ENCODE peak calls at places on chromosomes 5 and 9, in eight cellular contexts. M is heart left ventricle, Q is K562, H is psoas muscle, Z is neuronal stem cell, G is lower lobe of right lung, P is neural progenitor cell, A is heart right ventricle. C is an unnamed sample.
A peak's percentile ranks its signal among the peaks of the same experiment; 100 is the strongest.

GRCh38 chr9:764105-764524 is 77.4 kb upstream of the DMRT1 start:
- DNase-seq in M (peak; percentile 72), Q (peak; percentile 48), H (peak; percentile 41), Z (peak; percentile 42), G (peak; percentile 63), P (peak; percentile 83), A (peak; percentile 74), C (no peak)

GRCh38 chr9:69466151-69466550 is 141.1 kb downstream of the ENTREP1 start:
- DNase-seq in M (no peak), Q (no peak), H (no peak), Z (no peak), G (no peak), P (no peak), A (no peak), C (no peak)

GRCh38 chr5:160289721-160290120 is 22.6 kb downstream of the CCNJL start:
- DNase-seq in M (no peak), Q (no peak), H (no peak), Z (no peak), G (peak; percentile 79), P (no peak), A (no peak), C (no peak)

GRCh38 chr5:4627887-4628286 is 512.2 kb upstream of the ADAMTS16 start:
- DNase-seq in M (no peak), Q (no peak), H (no peak), Z (no peak), G (no peak), P (no peak), A (no peak), C (no peak)

GRCh38 chr9:13568851-13569618 is 289.5 kb upstream of the MPDZ start:
- DNase-seq in M (peak; percentile 55), Q (no peak), H (peak; percentile 15), Z (no peak), G (no peak), P (peak; percentile 31), A (peak; percentile 13), C (peak; percentile 73)

GRCh38 chr9:129458155-129458661 is 162.7 kb downstream of the C9orf50 start:
- DNase-seq in M (no peak), Q (no peak), H (no peak), Z (no peak), G (peak; percentile 59), P (no peak), A (peak; percentile 45), C (peak; percentile 43)

GRCh38 chr5:142864293-142865260 is 94.4 kb downstream of the ARHGAP26 start:
- DNase-seq in M (no peak), Q (no peak), H (no peak), Z (no peak), G (no peak), P (no peak), A (no peak), C (no peak)

GRCh38 chr5:138649775-138650174 is 74.6 kb upstream of the HSPA9 start:
- DNase-seq in M (no peak), Q (no peak), H (no peak), Z (no peak), G (no peak), P (no peak), A (no peak), C (no peak)

GRCh38 chr9:131020388-131020787 is 11.4 kb downstream of the LAMC3 start:
- DNase-seq in M (no peak), Q (peak; percentile 61), H (no peak), Z (no peak), G (no peak), P (no peak), A (no peak), C (no peak)

GRCh38 chr5:55694152-55694830 is 17.8 kb downstream of the SLC38A9 start:
- DNase-seq in M (no peak), Q (no peak), H (no peak), Z (peak; percentile 21), G (no peak), P (peak; percentile 42), A (no peak), C (no peak)

GRCh38 chr5:107513337-107514125 is 157.2 kb downstream of the EFNA5 start:
- DNase-seq in M (no peak), Q (no peak), H (no peak), Z (no peak), G (no peak), P (no peak), A (no peak), C (no peak)

GRCh38 chr9:37295796-37296195 is 126.7 kb upstream of the GRHPR start:
- DNase-seq in M (no peak), Q (peak; percentile 40), H (no peak), Z (no peak), G (no peak), P (no peak), A (no peak), C (no peak)

GRCh38 chr9:110332766-110333165 is 4.9 kb downstream of the TXNDC8 start:
- DNase-seq in M (no peak), Q (no peak), H (no peak), Z (no peak), G (no peak), P (no peak), A (no peak), C (no peak)

GRCh38 chr5:170095687-170096086 is 10.0 kb upstream of the FOXI1 start:
- DNase-seq in M (no peak), Q (no peak), H (no peak), Z (no peak), G (no peak), P (no peak), A (no peak), C (no peak)

GRCh38 chr5:108379722-108380530 is 2.0 kb downstream of the FBXL17 start:
- DNase-seq in M (no peak), Q (no peak), H (no peak), Z (no peak), G (no peak), P (no peak), A (no peak), C (no peak)

GRCh38 chr9:134492281-134492691 is 149.3 kb upstream of the COL5A1 start:
- DNase-seq in M (no peak), Q (no peak), H (peak; percentile 63), Z (no peak), G (no peak), P (no peak), A (peak; percentile 54), C (no peak)

GRCh38 chr9:19551124-19551929 is 142.5 kb downstream of the ACER2 start:
- DNase-seq in M (no peak), Q (no peak), H (no peak), Z (peak; percentile 3), G (no peak), P (peak; percentile 34), A (no peak), C (no peak)

GRCh38 chr9:110728058-110728457 is 59.5 kb downstream of the MUSK start:
- DNase-seq in M (no peak), Q (no peak), H (no peak), Z (peak; percentile 66), G (no peak), P (peak; percentile 76), A (no peak), C (no peak)

DNA sequence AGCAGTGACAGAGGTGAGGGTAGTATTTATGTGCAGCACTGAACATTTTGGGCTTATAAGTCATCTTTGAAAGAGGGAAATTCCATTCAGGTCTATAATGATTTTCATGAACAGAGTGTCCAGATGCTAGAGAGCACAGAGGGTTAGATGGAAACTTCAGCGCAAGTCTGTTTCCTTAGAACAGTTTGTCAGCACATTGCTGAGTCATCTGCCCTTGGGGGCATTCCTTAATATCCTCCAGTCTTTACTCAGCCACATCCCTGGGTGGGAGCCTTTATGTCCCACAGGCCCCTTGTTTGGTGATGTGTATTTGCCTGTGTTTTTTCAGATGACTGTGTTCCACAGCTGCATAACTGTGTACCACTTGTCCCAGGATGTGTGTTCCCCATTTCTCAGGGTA is 138.5 kb upstream of the S1PR3 start:
- DNase-seq in M (no peak), Q (peak; percentile 6), H (no peak), Z (no peak), G (no peak), P (no peak), A (peak; percentile 46), C (no peak)
- H3K27ac ChIP-seq in M (peak overlapping the region; percentile 23), Q (no peak overlapping the region), H (no peak overlapping the region), Z (no peak overlapping the region), G (no peak overlapping the region), P (no peak overlapping the region), A (no peak overlapping the region), C (no peak overlapping the region)

GRCh38 chr5:35303152-35303551 is 72.9 kb upstream of the PRLR start:
- DNase-seq in M (no peak), Q (no peak), H (no peak), Z (no peak), G (no peak), P (no peak), A (no peak), C (no peak)
- H3K27ac ChIP-seq in M (no peak overlapping the region), Q (no peak overlapping the region), H (no peak overlapping the region), Z (no peak overlapping the region), G (no peak overlapping the region), P (no peak overlapping the region), A (no peak overlapping the region), C (no peak overlapping the region)

DNA sequence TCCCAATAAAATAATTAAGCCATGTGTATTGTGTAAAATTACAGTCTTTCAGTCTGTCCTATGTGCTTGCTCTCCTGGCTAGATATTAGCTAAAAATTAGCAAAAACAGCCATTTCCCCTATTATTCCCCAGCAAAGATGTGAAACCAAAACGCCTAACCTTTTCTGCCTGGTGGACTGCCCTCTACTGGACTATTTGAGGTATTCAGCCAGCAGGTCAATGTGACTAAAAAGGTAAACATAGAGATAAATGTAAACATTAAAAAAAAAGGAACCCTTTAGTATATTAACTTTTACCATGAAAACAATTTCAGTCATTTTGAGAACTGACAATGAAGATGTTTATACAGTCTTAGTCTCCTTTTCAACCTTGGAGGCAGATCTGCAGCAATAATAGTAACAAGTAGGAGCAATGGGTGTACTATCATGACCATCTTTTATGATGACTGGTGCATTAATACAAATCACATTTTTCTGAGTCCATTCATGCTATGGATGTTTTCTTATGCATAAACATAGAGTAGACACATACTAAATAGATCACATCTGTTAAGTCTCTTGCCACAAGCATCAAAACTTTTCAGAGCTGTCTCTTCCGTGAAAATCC is 10.1 kb downstream of the ATG12 start:
- DNase-seq in M (no peak), Q (peak; percentile 42), H (no peak), Z (peak; percentile 24), G (no peak), P (peak; percentile 62), A (peak; percentile 17), C (no peak)
- H3K27ac ChIP-seq in M (no peak overlapping the region), Q (no peak overlapping the region), H (no peak overlapping the region), Z (no peak overlapping the region), G (no peak overlapping the region), P (no peak overlapping the region), A (no peak overlapping the region), C (no peak overlapping the region)

GRCh38 chr5:140986117-140986521 is 19.8 kb downstream of the PCDHAC2 start:
- DNase-seq in M (no peak), Q (no peak), H (no peak), Z (peak; percentile 88), G (no peak), P (peak; percentile 94), A (no peak), C (no peak)
- H3K27ac ChIP-seq in M (no peak overlapping the region), Q (no peak overlapping the region), H (no peak overlapping the region), Z (peak overlapping the region; percentile 91), G (no peak overlapping the region), P (peak overlapping the region; percentile 96), A (no peak overlapping the region), C (no peak overlapping the region)

DNA sequence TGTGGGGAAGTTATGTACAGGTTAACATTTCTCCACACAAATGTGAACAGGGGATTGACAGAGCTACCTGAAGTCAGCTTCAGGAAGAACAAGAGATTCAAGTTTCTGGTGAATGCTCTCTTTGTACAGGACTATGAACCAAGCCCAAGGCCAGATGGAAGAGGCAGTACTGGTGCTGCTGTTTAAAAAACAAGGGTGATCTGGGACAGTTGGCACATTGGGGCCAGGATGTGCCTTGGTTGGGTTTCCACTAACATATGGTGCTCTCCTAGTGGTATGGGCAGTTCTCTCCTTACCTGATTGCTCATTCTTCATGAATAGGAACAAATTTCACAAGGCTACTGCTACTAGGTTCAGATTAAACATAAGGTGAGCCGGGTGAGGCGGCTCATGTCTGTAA is 40.0 kb downstream of the MTMR12 start:
- DNase-seq in M (no peak), Q (no peak), H (no peak), Z (no peak), G (no peak), P (no peak), A (no peak), C (no peak)
- H3K27ac ChIP-seq in M (no peak overlapping the region), Q (no peak overlapping the region), H (no peak overlapping the region), Z (no peak overlapping the region), G (no peak overlapping the region), P (no peak overlapping the region), A (no peak overlapping the region), C (peak overlapping the region; percentile 8)